ENCODE peak calls at places on chromosome 21, in nine cellular contexts. K is CD8-positive, alpha-beta memory T cell; A is neuronal stem cell; N is spleen; W is cardiac fibroblast; V is fibroblast of lung; X is kidney epithelial cell; M is endodermal cell; S is heart left ventricle. E is an unnamed sample.

GRCh38 chr21:17730782-17731181 is 88.4 kb downstream of the C21orf91 start:
- DNase-seq in K (no peak), A (no peak), N (no peak), W (peak), V (no peak), X (no peak), M (no peak), S (no peak), E (no peak)

GRCh38 chr21:44896561-44897286 is 23.2 kb upstream of the PTTG1IP start:
- DNase-seq in K (no peak), A (no peak), N (peak), W (no peak), V (no peak), X (no peak), M (no peak), S (peak), E (no peak)

GRCh38 chr21:26941436-26941835 is 25.5 kb downstream of the ADAMTS5 start:
- DNase-seq in K (no peak), A (no peak), N (no peak), W (peak), V (no peak), X (no peak), M (no peak), S (no peak), E (no peak)

GRCh38 chr21:33051925-33052324 is 18.0 kb upstream of the OLIG1 start:
- DNase-seq in K (no peak), A (no peak), N (no peak), W (no peak), V (no peak), X (no peak), M (no peak), S (no peak), E (no peak)

GRCh38 chr21:34802180-34802899 is 133.5 kb downstream of the CLIC6 start:
- DNase-seq in K (no peak), A (no peak), N (no peak), W (peak), V (no peak), X (no peak), M (no peak), S (no peak), E (no peak)

GRCh38 chr21:17671733-17672132 is 59.0 kb upstream of the BTG3 start:
- DNase-seq in K (no peak), A (no peak), N (no peak), W (no peak), V (no peak), X (no peak), M (no peak), S (no peak), E (no peak)

GRCh38 chr21:15437873-15438272 is 291.9 kb upstream of the USP25 start:
- DNase-seq in K (no peak), A (no peak), N (no peak), W (peak), V (peak), X (peak), M (no peak), S (no peak), E (no peak)

GRCh38 chr21:17270234-17270633 is 242.6 kb upstream of the CXADR start:
- DNase-seq in K (no peak), A (no peak), N (no peak), W (peak), V (peak), X (no peak), M (no peak), S (peak), E (peak)

GRCh38 chr21:29849735-29850176 is 90.0 kb downstream of the GRIK1 start:
- DNase-seq in K (peak), A (peak), N (no peak), W (peak), V (peak), X (peak), M (peak), S (peak), E (peak)

GRCh38 chr21:33437140-33437539 is 33.9 kb downstream of the IFNGR2 start:
- DNase-seq in K (no peak), A (no peak), N (no peak), W (no peak), V (no peak), X (no peak), M (no peak), S (no peak), E (no peak)

GRCh38 chr21:15436031-15436430 is 293.8 kb upstream of the USP25 start:
- DNase-seq in K (no peak), A (no peak), N (no peak), W (no peak), V (no peak), X (no peak), M (no peak), S (no peak), E (no peak)

GRCh38 chr21:31218830-31219608 is 125.0 kb downstream of the TIAM1 start:
- DNase-seq in K (no peak), A (peak), N (no peak), W (peak), V (peak), X (no peak), M (peak), S (peak), E (peak)

GRCh38 chr21:26144026-26144425 is 26.5 kb downstream of the APP start:
- DNase-seq in K (no peak), A (no peak), N (no peak), W (no peak), V (no peak), X (no peak), M (no peak), S (no peak), E (no peak)

GRCh38 chr21:38505654-38506523 is 7.6 kb upstream of the ERG start:
- DNase-seq in K (no peak), A (peak), N (no peak), W (peak), V (peak), X (no peak), M (peak), S (no peak), E (peak)

GRCh38 chr21:15272171-15272570 is 207.4 kb upstream of the NRIP1 start:
- DNase-seq in K (no peak), A (no peak), N (no peak), W (no peak), V (no peak), X (no peak), M (no peak), S (no peak), E (no peak)

GRCh38 chr21:16330340-16331319 is 600.8 kb downstream of the USP25 start:
- DNase-seq in K (peak), A (peak), N (no peak), W (peak), V (peak), X (peak), M (no peak), S (no peak), E (peak)

GRCh38 chr21:14096172-14096571 is 114.6 kb downstream of the LIPI start:
- DNase-seq in K (no peak), A (no peak), N (no peak), W (no peak), V (no peak), X (no peak), M (no peak), S (no peak), E (no peak)

GRCh38 chr21:31158789-31159581 is 120.7 kb upstream of the KRTAP19-8 start:
- DNase-seq in K (peak), A (no peak), N (no peak), W (peak), V (peak), X (no peak), M (peak), S (no peak), E (no peak)

GRCh38 chr21:28220670-28221069 is 772.0 kb downstream of the LTN1 start:
- DNase-seq in K (no peak), A (no peak), N (no peak), W (peak), V (peak), X (no peak), M (no peak), S (no peak), E (no peak)

GRCh38 chr21:34734696-34735095 is 65.9 kb downstream of the CLIC6 start:
- DNase-seq in K (no peak), A (no peak), N (no peak), W (peak), V (no peak), X (no peak), M (no peak), S (no peak), E (no peak)

GRCh38 chr21:34613679-34614442 is 1.1 kb downstream of the RCAN1 start:
- DNase-seq in K (peak), A (no peak), N (no peak), W (peak), V (no peak), X (no peak), M (no peak), S (no peak), E (peak)

GRCh38 chr21:28111151-28111619 is 881.5 kb downstream of the LTN1 start:
- DNase-seq in K (no peak), A (no peak), N (no peak), W (peak), V (peak), X (no peak), M (no peak), S (peak), E (peak)

GRCh38 chr21:39037807-39038405 is 145.3 kb downstream of the PSMG1 start:
- DNase-seq in K (no peak), A (no peak), N (no peak), W (peak), V (no peak), X (no peak), M (peak), S (no peak), E (no peak)

GRCh38 chr21:27700974-27701614 is 734.2 kb upstream of the ADAMTS5 start:
- DNase-seq in K (peak), A (peak), N (peak), W (peak), V (peak), X (peak), M (peak), S (peak), E (peak)

GRCh38 chr21:34073749-34074282 is 438 bp downstream of the MRPS6 start:
- DNase-seq in K (no peak), A (no peak), N (peak), W (no peak), V (no peak), X (no peak), M (peak), S (peak), E (peak)

GRCh38 chr21:25889996-25890395 is 155.2 kb downstream of the GABPA start:
- DNase-seq in K (no peak), A (no peak), N (no peak), W (no peak), V (no peak), X (no peak), M (no peak), S (no peak), E (no peak)

GRCh38 chr21:14361958-14362357 is 21.0 kb downstream of the HSPA13 start:
- DNase-seq in K (no peak), A (no peak), N (no peak), W (peak), V (peak), X (peak), M (no peak), S (no peak), E (no peak)

GRCh38 chr21:33390479-33390878 is 12.7 kb upstream of the IFNGR2 start:
- DNase-seq in K (no peak), A (no peak), N (no peak), W (no peak), V (no peak), X (no peak), M (no peak), S (no peak), E (no peak)

GRCh38 chr21:29938968-29939858 is 583 bp downstream of the GRIK1 start:
- DNase-seq in K (no peak), A (peak), N (peak), W (peak), V (peak), X (no peak), M (peak), S (no peak), E (peak)

GRCh38 chr21:34020934-34021553 is 52.3 kb upstream of the MRPS6 start:
- DNase-seq in K (no peak), A (no peak), N (no peak), W (no peak), V (no peak), X (no peak), M (no peak), S (no peak), E (no peak)

GRCh38 chr21:25911730-25912401 is 177.1 kb downstream of the GABPA start:
- DNase-seq in K (no peak), A (no peak), N (no peak), W (no peak), V (no peak), X (no peak), M (no peak), S (peak), E (no peak)

GRCh38 chr21:28338906-28339305 is 653.8 kb downstream of the LTN1 start:
- DNase-seq in K (no peak), A (no peak), N (no peak), W (no peak), V (no peak), X (no peak), M (no peak), S (no peak), E (no peak)

GRCh38 chr21:32090961-32091360 is 187.9 kb downstream of the MIS18A start:
- DNase-seq in K (no peak), A (no peak), N (no peak), W (no peak), V (no peak), X (no peak), M (no peak), S (no peak), E (no peak)

GRCh38 chr21:24163539-24163938 is 1443.7 kb downstream of the MRPL39 start:
- DNase-seq in K (no peak), A (no peak), N (no peak), W (no peak), V (no peak), X (no peak), M (no peak), S (no peak), E (no peak)

GRCh38 chr21:24118738-24119470 is 1488.4 kb downstream of the MRPL39 start:
- DNase-seq in K (no peak), A (no peak), N (no peak), W (peak), V (peak), X (no peak), M (no peak), S (no peak), E (no peak)

GRCh38 chr21:28521932-28522826 is 470.5 kb downstream of the LTN1 start:
- DNase-seq in K (no peak), A (no peak), N (no peak), W (peak), V (peak), X (no peak), M (peak), S (no peak), E (peak)

GRCh38 chr21:14753466-14754258 is 207.5 kb upstream of the SAMSN1 start:
- DNase-seq in K (no peak), A (no peak), N (no peak), W (no peak), V (no peak), X (no peak), M (no peak), S (no peak), E (no peak)

DNA sequence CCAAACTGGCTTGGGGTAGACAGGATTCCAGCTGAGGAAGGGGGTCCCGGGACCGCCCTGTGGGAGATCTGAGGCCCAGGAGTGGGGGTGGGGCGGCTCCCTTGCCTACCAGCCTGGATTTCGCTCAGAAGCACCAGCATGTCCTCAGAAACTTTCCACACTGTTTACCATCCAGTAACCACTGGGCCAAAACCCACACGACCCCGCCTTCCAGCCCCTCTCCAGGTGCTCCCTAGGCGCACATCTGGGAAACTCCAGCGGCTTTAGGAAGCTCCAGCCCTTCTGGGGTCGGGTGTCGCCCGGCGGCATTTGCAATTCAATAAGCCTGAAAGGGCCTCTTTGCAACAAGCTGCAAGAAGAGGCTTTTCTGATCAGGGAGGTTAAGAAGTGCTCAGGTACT is 4.6 kb downstream of the RIPK4 start:
- DNase-seq in K (no peak), A (no peak), N (no peak), W (no peak), V (no peak), X (no peak), M (peak), S (no peak), E (no peak)
- H3K4me3 ChIP-seq in K (no peak), A (peak), N (no peak), W (no peak), V (no peak), X (peak), M (peak), S (peak), E (peak)

DNA sequence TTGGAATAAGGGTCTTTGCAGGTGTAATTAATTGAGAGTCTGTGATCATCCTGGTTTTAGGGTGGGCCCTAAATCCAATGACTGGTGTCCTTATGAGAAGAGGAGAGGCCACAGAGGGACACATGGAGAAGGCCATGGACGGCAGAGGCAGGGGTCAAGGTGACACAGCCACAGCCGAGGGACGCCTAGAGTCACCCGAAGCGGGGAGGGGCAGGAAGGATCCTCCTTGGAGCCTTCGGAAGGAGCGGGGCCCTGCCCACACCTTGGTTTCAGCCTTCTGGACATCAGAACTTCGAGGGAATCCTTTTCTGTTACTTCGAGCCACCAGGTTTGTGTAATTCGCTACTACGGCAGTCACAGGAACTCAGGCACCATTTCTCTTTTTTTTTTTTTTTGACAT is 31.1 kb downstream of the RRP1 start:
- DNase-seq in K (no peak), A (no peak), N (peak), W (no peak), V (no peak), X (no peak), M (no peak), S (no peak), E (no peak)
- H3K4me3 ChIP-seq in K (no peak), A (no peak), N (no peak), W (no peak), V (no peak), X (no peak), M (no peak), S (no peak), E (no peak)

GRCh38 chr21:45981641-45982255 is at the start of gene COL6A1:
- DNase-seq in K (peak), A (peak), N (peak), W (peak), V (no peak), X (no peak), M (peak), S (peak), E (peak)

GRCh38 chr21:45980697-45981096 is 873 bp upstream of the COL6A1 start:
- DNase-seq in K (no peak), A (no peak), N (no peak), W (no peak), V (no peak), X (no peak), M (no peak), S (no peak), E (no peak)

GRCh38 chr21:45982758-45983731 is 1.5 kb downstream of the COL6A1 start:
- DNase-seq in K (no peak), A (no peak), N (peak), W (no peak), V (no peak), X (no peak), M (peak), S (peak), E (no peak)

GRCh38 chr21:45981154-45981606 is 390 bp upstream of the COL6A1 start:
- DNase-seq in K (peak), A (peak), N (peak), W (peak), V (peak), X (no peak), M (peak), S (peak), E (peak)

DNA sequence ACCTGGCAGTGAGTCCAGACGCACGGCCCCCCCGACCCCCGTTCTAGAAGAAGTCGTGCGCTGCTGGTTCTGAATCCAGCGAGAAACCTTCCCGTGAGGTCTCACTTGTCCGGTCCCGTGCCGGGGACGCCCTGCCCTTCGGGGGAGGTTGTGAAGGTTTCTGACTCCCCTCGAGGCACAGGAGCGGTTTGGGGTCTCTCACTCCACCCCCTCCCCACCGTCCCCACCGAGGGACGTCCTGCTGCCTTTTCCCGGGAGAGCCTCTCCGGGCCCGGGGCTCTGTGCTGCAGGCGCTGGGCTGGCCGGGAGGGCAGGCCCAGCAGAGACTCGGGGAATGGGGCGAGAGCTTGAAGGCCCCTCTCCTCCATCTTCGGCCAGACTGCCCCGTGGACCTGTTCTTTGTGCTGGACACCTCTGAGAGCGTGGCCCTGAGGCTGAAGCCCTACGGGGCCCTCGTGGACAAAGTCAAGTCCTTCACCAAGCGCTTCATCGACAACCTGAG is 737 bp downstream of the COL6A1 start:
- DNase-seq in K (no peak), A (no peak), N (peak), W (no peak), V (no peak), X (no peak), M (no peak), S (peak), E (peak)
- H3K4me3 ChIP-seq in K (no peak), A (peak), N (peak), W (peak), V (peak), X (peak), M (peak), S (peak), E (peak)

GRCh38 chr21:36696390-36696639 is 2.6 kb upstream of the SIM2 start:
- DNase-seq in K (no peak), A (no peak), N (no peak), W (no peak), V (no peak), X (no peak), M (peak), S (no peak), E (no peak)

GRCh38 chr21:36695283-36695634 is 3.7 kb upstream of the SIM2 start:
- DNase-seq in K (no peak), A (no peak), N (no peak), W (no peak), V (no peak), X (no peak), M (no peak), S (no peak), E (no peak)

GRCh38 chr21:36694593-36695282 is 4.2 kb upstream of the SIM2 start:
- DNase-seq in K (no peak), A (no peak), N (no peak), W (no peak), V (no peak), X (no peak), M (no peak), S (no peak), E (no peak)

GRCh38 chr21:36696640-36697472 is 2.1 kb upstream of the SIM2 start:
- DNase-seq in K (no peak), A (no peak), N (no peak), W (no peak), V (no peak), X (no peak), M (peak), S (no peak), E (no peak)

GRCh38 chr21:36695671-36696389 is 3.1 kb upstream of the SIM2 start:
- DNase-seq in K (no peak), A (peak), N (no peak), W (no peak), V (no peak), X (no peak), M (peak), S (no peak), E (no peak)
- H3K4me3 ChIP-seq in K (no peak), A (no peak), N (no peak), W (no peak), V (no peak), X (peak), M (no peak), S (no peak), E (no peak)

GRCh38 chr21:21199342-21200102 is 201.3 kb downstream of the NCAM2 start:
- DNase-seq in K (no peak), A (no peak), N (no peak), W (peak), V (no peak), X (no peak), M (no peak), S (no peak), E (no peak)

GRCh38 chr21:21203822-21204339 is 205.7 kb downstream of the NCAM2 start:
- DNase-seq in K (no peak), A (no peak), N (no peak), W (no peak), V (no peak), X (no peak), M (no peak), S (no peak), E (no peak)

GRCh38 chr21:21196848-21197247 is 198.6 kb downstream of the NCAM2 start:
- DNase-seq in K (no peak), A (no peak), N (no peak), W (no peak), V (no peak), X (no peak), M (no peak), S (no peak), E (no peak)

GRCh38 chr21:21200939-21201610 is 202.9 kb downstream of the NCAM2 start:
- DNase-seq in K (no peak), A (no peak), N (no peak), W (peak), V (peak), X (no peak), M (no peak), S (no peak), E (no peak)

GRCh38 chr21:21200103-21200938 is 202.1 kb downstream of the NCAM2 start:
- DNase-seq in K (no peak), A (no peak), N (no peak), W (peak), V (peak), X (peak), M (no peak), S (peak), E (peak)
- H3K4me3 ChIP-seq in K (no peak), A (no peak), N (no peak), W (no peak), V (no peak), X (no peak), M (no peak), S (peak), E (no peak)